ENCODE peak calls at places on chromosome 10, in four cellular contexts. V is CD4-positive, alpha-beta T cell; G is glutamatergic neuron; T is heart left ventricle. C is an unnamed sample.
A peak's percentile ranks its signal among the peaks of the same experiment; 100 is the strongest.

GRCh38 chr10:101214446-101215396 is 14.5 kb downstream of the LBX1 start:
- DNase-seq in V (peak; percentile 71), G (peak; percentile 87), T (peak; percentile 65), C (peak; percentile 62)

GRCh38 chr10:88897019-88897853 is 17.2 kb downstream of the STAMBPL1 start:
- DNase-seq in V (no peak), G (no peak), T (no peak), C (no peak)

GRCh38 chr10:71923138-71923692 is 41.0 kb upstream of the CHST3 start:
- DNase-seq in V (no peak), G (no peak), T (no peak), C (no peak)

GRCh38 chr10:17454181-17454800 is at the start of gene ST8SIA6:
- DNase-seq in V (peak; percentile 44), G (peak; percentile 65), T (peak; percentile 62), C (peak; percentile 48)

GRCh38 chr10:95389176-95389575 is 98.4 kb upstream of the PDLIM1 start:
- DNase-seq in V (no peak), G (no peak), T (no peak), C (no peak)

GRCh38 chr10:27890971-27891370 is 107.9 kb downstream of the ODAD2 start:
- DNase-seq in V (no peak), G (no peak), T (no peak), C (no peak)

GRCh38 chr10:13969118-13969791 is 361.5 kb downstream of the FRMD4A start:
- DNase-seq in V (no peak), G (no peak), T (no peak), C (no peak)

GRCh38 chr10:102669206-102670064 is 25.2 kb downstream of the TRIM8 start:
- DNase-seq in V (no peak), G (no peak), T (peak; percentile 80), C (no peak)

GRCh38 chr10:21732067-21732772 is 198.2 kb downstream of the MLLT10 start:
- DNase-seq in V (no peak), G (peak; percentile 76), T (peak; percentile 68), C (no peak)

GRCh38 chr10:129404091-129404490 is 63.0 kb upstream of the MGMT start:
- DNase-seq in V (no peak), G (no peak), T (no peak), C (no peak)

GRCh38 chr10:24153537-24153936 is 55.4 kb upstream of the KIAA1217 start:
- DNase-seq in V (no peak), G (no peak), T (no peak), C (no peak)

GRCh38 chr10:88234332-88234731 is 348.8 kb downstream of the RNLS start:
- DNase-seq in V (no peak), G (no peak), T (no peak), C (no peak)

GRCh38 chr10:77069020-77069419 is 568.6 kb downstream of the KCNMA1 start:
- DNase-seq in V (no peak), G (no peak), T (no peak), C (no peak)

GRCh38 chr10:131230641-131231322 is 80.7 kb downstream of the TCERG1L start:
- DNase-seq in V (no peak), G (no peak), T (peak; percentile 2), C (no peak)

GRCh38 chr10:124376411-124376810 is 42.3 kb downstream of the OAT start:
- DNase-seq in V (no peak), G (no peak), T (no peak), C (no peak)

GRCh38 chr10:101850747-101851146 is 7.1 kb upstream of the KCNIP2 start:
- DNase-seq in V (no peak), G (no peak), T (no peak), C (no peak)

GRCh38 chr10:4473977-4474376 is 352.0 kb upstream of the AKR1E2 start:
- DNase-seq in V (no peak), G (no peak), T (no peak), C (no peak)

GRCh38 chr10:64093304-64093703 is 572.1 kb downstream of the REEP3 start:
- DNase-seq in V (no peak), G (no peak), T (no peak), C (no peak)

GRCh38 chr10:113442340-113442739 is 110.5 kb upstream of the HABP2 start:
- DNase-seq in V (no peak), G (no peak), T (no peak), C (no peak)

GRCh38 chr10:53403688-53404087 is 631.1 kb upstream of the MBL2 start:
- DNase-seq in V (no peak), G (no peak), T (peak; percentile 93), C (no peak)

GRCh38 chr10:33412261-33413092 is 78.0 kb upstream of the NRP1 start:
- DNase-seq in V (no peak), G (no peak), T (peak; percentile 27), C (no peak)

GRCh38 chr10:30056767-30057355 is 2.5 kb downstream of the JCAD start:
- DNase-seq in V (no peak), G (no peak), T (no peak), C (no peak)

GRCh38 chr10:126963354-126963753 is 58.1 kb downstream of the DOCK1 start:
- DNase-seq in V (no peak), G (no peak), T (no peak), C (no peak)

GRCh38 chr10:102195301-102195870 is 30.7 kb upstream of the ELOVL3 start:
- DNase-seq in V (no peak), G (no peak), T (no peak), C (no peak)

GRCh38 chr10:97515260-97515978 is 16.7 kb downstream of the UBTD1 start:
- DNase-seq in V (no peak), G (no peak), T (no peak), C (no peak)

GRCh38 chr10:17472481-17473227 is 18.3 kb upstream of the ST8SIA6 start:
- DNase-seq in V (no peak), G (no peak), T (no peak), C (no peak)

GRCh38 chr10:69504576-69505250 is 53.4 kb downstream of the TSPAN15 start:
- DNase-seq in V (no peak), G (no peak), T (no peak), C (no peak)

GRCh38 chr10:1412531-1413189 is 324.7 kb downstream of the ADARB2 start:
- DNase-seq in V (no peak), G (no peak), T (no peak), C (no peak)

C was measured in T-helper 17 cell.